ENCODE peak calls at places on chromosomes 5 and 9, in ten cellular contexts. G, K, J, E, T, D, Z, A, M and P are unnamed samples.

GRCh38 chr5:158792186-158792585 is 307.5 kb downstream of the EBF1 start:
- DNase-seq in G (no peak), K (no peak), J (no peak), E (no peak), T (no peak), D (no peak), Z (no peak), A (peak), M (no peak), P (no peak)

GRCh38 chr9:86589273-86589672 is 235.1 kb upstream of the TUT7 start:
- DNase-seq in G (no peak), K (no peak), J (no peak), E (no peak), T (no peak), D (no peak), Z (no peak), A (no peak), M (no peak), P (no peak)

GRCh38 chr5:35357973-35358372 is 127.7 kb upstream of the PRLR start:
- DNase-seq in G (no peak), K (no peak), J (no peak), E (no peak), T (no peak), D (no peak), Z (no peak), A (no peak), M (no peak), P (no peak)

GRCh38 chr5:67010684-67011409 is 185.8 kb downstream of the CD180 start:
- DNase-seq in G (peak), K (no peak), J (no peak), E (no peak), T (no peak), D (no peak), Z (no peak), A (no peak), M (no peak), P (peak)

GRCh38 chr9:82424599-82424998 is 436.0 kb downstream of the SPATA31D1 start:
- DNase-seq in G (no peak), K (no peak), J (no peak), E (no peak), T (no peak), D (no peak), Z (no peak), A (no peak), M (no peak), P (no peak)

GRCh38 chr5:143933434-143933833 is 121.5 kb downstream of the HMHB1 start:
- DNase-seq in G (peak), K (no peak), J (no peak), E (no peak), T (no peak), D (no peak), Z (no peak), A (no peak), M (no peak), P (no peak)

GRCh38 chr5:1464096-1464446 is 18.8 kb upstream of the SLC6A3 start:
- DNase-seq in G (no peak), K (no peak), J (no peak), E (no peak), T (no peak), D (no peak), Z (no peak), A (no peak), M (no peak), P (no peak)

GRCh38 chr5:115168829-115169391 is 798 bp downstream of the TRIM36 start:
- DNase-seq in G (peak), K (no peak), J (no peak), E (no peak), T (peak), D (no peak), Z (no peak), A (no peak), M (no peak), P (no peak)

GRCh38 chr5:1182633-1183423 is 18.6 kb upstream of the SLC6A19 start:
- DNase-seq in G (no peak), K (no peak), J (peak), E (peak), T (no peak), D (no peak), Z (no peak), A (peak), M (no peak), P (no peak)

GRCh38 chr9:112867275-112867991 is 23.2 kb downstream of the SLC46A2 start:
- DNase-seq in G (peak), K (no peak), J (no peak), E (no peak), T (peak), D (no peak), Z (no peak), A (peak), M (no peak), P (no peak)

GRCh38 chr5:11110128-11110527 is 349.1 kb upstream of the DAP start:
- DNase-seq in G (no peak), K (no peak), J (no peak), E (no peak), T (no peak), D (no peak), Z (no peak), A (no peak), M (no peak), P (no peak)

GRCh38 chr9:38180631-38181030 is 111.6 kb upstream of the SHB start:
- DNase-seq in G (peak), K (no peak), J (no peak), E (no peak), T (no peak), D (no peak), Z (no peak), A (no peak), M (no peak), P (no peak)

GRCh38 chr9:3527653-3527960 is 1.8 kb upstream of the RFX3 start:
- DNase-seq in G (no peak), K (no peak), J (no peak), E (no peak), T (no peak), D (peak), Z (no peak), A (no peak), M (peak), P (no peak)

GRCh38 chr5:10424124-10424731 is 17.5 kb upstream of the ROPN1L start:
- DNase-seq in G (peak), K (no peak), J (no peak), E (peak), T (no peak), D (no peak), Z (no peak), A (peak), M (peak), P (no peak)

GRCh38 chr9:93819905-93820304 is 135.2 kb downstream of the BARX1 start:
- DNase-seq in G (no peak), K (no peak), J (no peak), E (no peak), T (no peak), D (no peak), Z (no peak), A (no peak), M (no peak), P (no peak)

GRCh38 chr5:150464554-150465012 is 15.0 kb upstream of the RPS14 start:
- DNase-seq in G (no peak), K (no peak), J (no peak), E (no peak), T (no peak), D (no peak), Z (no peak), A (no peak), M (no peak), P (no peak)

GRCh38 chr9:30201024-30201423 is 2183.4 kb upstream of the ACO1 start:
- DNase-seq in G (no peak), K (no peak), J (no peak), E (no peak), T (no peak), D (no peak), Z (no peak), A (no peak), M (no peak), P (no peak)

GRCh38 chr9:38380230-38380871 is 12.2 kb upstream of the ALDH1B1 start:
- DNase-seq in G (peak), K (no peak), J (no peak), E (no peak), T (no peak), D (no peak), Z (no peak), A (no peak), M (no peak), P (no peak)

GRCh38 chr9:15132107-15132506 is 174.9 kb downstream of the TTC39B start:
- DNase-seq in G (no peak), K (no peak), J (no peak), E (no peak), T (no peak), D (no peak), Z (no peak), A (no peak), M (no peak), P (no peak)

GRCh38 chr9:70571247-70571646 is 156.8 kb upstream of the KLF9 start:
- DNase-seq in G (no peak), K (no peak), J (no peak), E (no peak), T (no peak), D (no peak), Z (no peak), A (no peak), M (no peak), P (no peak)

GRCh38 chr5:74428275-74428674 is 212.3 kb downstream of the ENC1 start:
- DNase-seq in G (no peak), K (no peak), J (no peak), E (no peak), T (no peak), D (no peak), Z (no peak), A (no peak), M (no peak), P (no peak)

GRCh38 chr5:174145821-174146220 is 100.3 kb downstream of the NSG2 start:
- DNase-seq in G (no peak), K (no peak), J (no peak), E (peak), T (no peak), D (peak), Z (no peak), A (no peak), M (peak), P (no peak)

GRCh38 chr5:77620404-77620803 is 18.1 kb downstream of the OTP start:
- DNase-seq in G (peak), K (no peak), J (no peak), E (no peak), T (peak), D (no peak), Z (no peak), A (no peak), M (peak), P (no peak)

GRCh38 chr9:75036793-75037192 is 8.7 kb upstream of the CARNMT1 start:
- DNase-seq in G (no peak), K (no peak), J (no peak), E (no peak), T (no peak), D (no peak), Z (no peak), A (no peak), M (no peak), P (no peak)

GRCh38 chr5:33583332-33583731 is 142.6 kb downstream of the TARS1 start:
- DNase-seq in G (no peak), K (no peak), J (no peak), E (no peak), T (no peak), D (no peak), Z (no peak), A (no peak), M (no peak), P (no peak)

GRCh38 chr5:135218486-135218755 is 180.6 kb downstream of the MACROH2A1 start:
- DNase-seq in G (no peak), K (no peak), J (no peak), E (no peak), T (no peak), D (no peak), Z (no peak), A (no peak), M (no peak), P (no peak)

GRCh38 chr5:177403826-177404640 is 3.6 kb upstream of the PFN3 start:
- DNase-seq in G (peak), K (peak), J (peak), E (peak), T (peak), D (peak), Z (peak), A (peak), M (peak), P (no peak)

GRCh38 chr9:36191290-36191645 is 547 bp downstream of the CLTA start:
- DNase-seq in G (peak), K (peak), J (peak), E (peak), T (peak), D (peak), Z (peak), A (no peak), M (peak), P (no peak)

GRCh38 chr9:126417007-126417406 is 90.4 kb downstream of the MVB12B start:
- DNase-seq in G (no peak), K (no peak), J (no peak), E (no peak), T (no peak), D (no peak), Z (no peak), A (no peak), M (no peak), P (no peak)

GRCh38 chr5:118486647-118487046 is 501.7 kb downstream of the DTWD2 start:
- DNase-seq in G (no peak), K (no peak), J (no peak), E (no peak), T (no peak), D (no peak), Z (no peak), A (no peak), M (no peak), P (no peak)

GRCh38 chr5:119328753-119329602 is 26.8 kb upstream of the TNFAIP8 start:
- DNase-seq in G (no peak), K (peak), J (peak), E (no peak), T (peak), D (peak), Z (peak), A (no peak), M (no peak), P (no peak)

GRCh38 chr5:124343451-124343867 is 403.0 kb downstream of the ZNF608 start:
- DNase-seq in G (peak), K (no peak), J (no peak), E (no peak), T (no peak), D (no peak), Z (no peak), A (no peak), M (no peak), P (no peak)